ENCODE peak calls at places on chromosome 11, in six cellular contexts. Y, F, I, K, C and Z are unnamed samples.
A peak's percentile ranks its signal among the peaks of the same experiment; 100 is the strongest.

GRCh38 chr11:69449320-69450063 is 32.0 kb upstream of the LINC01488 start:
- DNase-seq in Y (peak; percentile 73), F (peak; percentile 39), I (no peak), K (peak; percentile 92), C (peak; percentile 64), Z (no peak)

GRCh38 chr11:112470355-112470754 is 209.7 kb upstream of the PLET1 start:
- DNase-seq in Y (no peak), F (no peak), I (no peak), K (no peak), C (no peak), Z (no peak)

GRCh38 chr11:85663080-85663729 is 1.7 kb downstream of the CREBZF start:
- DNase-seq in Y (no peak), F (no peak), I (peak; percentile 17), K (peak; percentile 22), C (no peak), Z (no peak)

GRCh38 chr11:47867821-47868220 is 19.7 kb upstream of the NUP160 start:
- DNase-seq in Y (no peak), F (no peak), I (no peak), K (no peak), C (no peak), Z (no peak)

GRCh38 chr11:117070016-117070415 is 28.2 kb downstream of the SIK3 start:
- DNase-seq in Y (no peak), F (no peak), I (no peak), K (peak; percentile 77), C (no peak), Z (no peak)

GRCh38 chr11:504053-504993 is 2.7 kb downstream of the RNH1 start:
- DNase-seq in Y (peak; percentile 52), F (no peak), I (no peak), K (peak; percentile 65), C (no peak), Z (no peak)

GRCh38 chr11:120858740-120859139 is 165.2 kb upstream of the TBCEL start:
- DNase-seq in Y (no peak), F (peak; percentile 42), I (no peak), K (peak; percentile 19), C (no peak), Z (no peak)

GRCh38 chr11:16750417-16750816 is 12.0 kb downstream of the C11orf58 start:
- DNase-seq in Y (no peak), F (no peak), I (peak; percentile 7), K (no peak), C (no peak), Z (no peak)

GRCh38 chr11:95512177-95512576 is 277.4 kb downstream of the FAM76B start:
- DNase-seq in Y (peak; percentile 27), F (no peak), I (peak; percentile 90), K (no peak), C (no peak), Z (no peak)

GRCh38 chr11:94028436-94028835 is 7.3 kb downstream of the HEPHL1 start:
- DNase-seq in Y (no peak), F (no peak), I (peak; percentile 92), K (no peak), C (no peak), Z (no peak)

GRCh38 chr11:75850787-75851186 is 35.8 kb downstream of the UVRAG start:
- DNase-seq in Y (no peak), F (peak; percentile 52), I (no peak), K (peak; percentile 23), C (no peak), Z (no peak)
- H3K27ac ChIP-seq in Y (peak overlapping the region; percentile 72), F (peak overlapping the region; percentile 82), I (no peak overlapping the region), K (peak overlapping the region; percentile 20), C (no peak overlapping the region), Z (no peak overlapping the region)

DNA sequence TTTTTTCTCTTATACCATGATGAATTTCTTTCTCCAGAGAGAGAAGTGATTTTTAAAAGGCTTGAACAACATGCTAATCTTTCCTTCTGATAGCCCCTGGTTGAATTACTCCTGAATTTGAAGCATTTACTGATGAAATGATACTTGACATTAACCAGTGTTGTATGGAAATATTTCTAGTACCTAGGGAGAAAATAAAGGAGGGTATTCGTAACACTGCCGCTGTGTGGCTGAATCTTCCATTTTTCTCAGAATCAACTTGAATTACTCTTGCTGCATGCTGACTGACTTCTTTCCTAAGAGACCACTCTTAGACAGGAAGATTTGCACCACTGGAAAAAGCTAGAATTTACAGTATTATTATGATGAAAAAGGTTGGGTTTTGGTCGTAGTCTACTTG is 118.3 kb downstream of the FAT3 start:
- DNase-seq in Y (no peak), F (peak; percentile 6), I (no peak), K (no peak), C (no peak), Z (no peak)
- H3K27me3 ChIP-seq in Y (no peaks in the 10 kb centered on the region), F (no peaks in the 10 kb centered on the region), I (no peaks in the 10 kb centered on the region), K (no peaks in the 10 kb centered on the region), C (no peaks in the 10 kb centered on the region), Z (no peaks in the 10 kb centered on the region)

DNA sequence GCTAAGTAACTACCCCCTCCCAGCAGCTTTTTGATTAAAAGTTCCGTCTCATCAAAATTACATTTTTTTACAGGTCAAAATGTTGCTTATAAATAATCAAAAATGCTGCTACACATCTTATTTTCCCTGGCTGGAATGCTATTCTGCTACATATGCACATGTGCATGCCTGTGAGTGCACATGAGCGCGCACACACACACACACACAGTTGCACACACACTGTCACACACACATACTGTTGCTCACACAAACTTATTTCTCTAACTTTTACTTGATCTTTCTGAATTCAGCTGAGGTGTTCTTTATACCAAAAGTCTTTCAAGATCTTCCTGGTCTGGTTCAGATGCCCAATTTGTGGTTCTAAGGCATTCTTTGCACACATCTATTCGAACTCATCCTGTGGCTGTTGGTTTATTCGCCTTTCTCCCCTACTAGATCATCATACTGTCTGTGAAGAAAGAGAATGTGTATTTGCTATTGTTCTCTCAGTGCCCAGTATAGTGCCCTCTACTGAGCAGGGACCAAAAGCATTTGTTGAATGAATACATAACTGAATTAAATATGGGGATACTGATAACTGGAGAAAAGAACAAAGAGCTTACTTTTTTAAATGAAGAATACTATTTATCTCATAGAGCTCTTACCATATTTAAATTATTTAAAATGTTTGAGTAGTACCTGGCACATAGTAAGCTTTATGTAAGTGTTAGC is 68.1 kb upstream of the CCDC179 start:
- DNase-seq in Y (no peak), F (no peak), I (no peak), K (no peak), C (no peak), Z (no peak)
- TF ChIP-seq CTCF in Y (no peak), F (no peak), I (peak; percentile 4), K (no peak), C (no peak), Z (no peak)

GRCh38 chr11:65297026-65297667 is 17.5 kb upstream of the CDC42EP2 start:
- DNase-seq in Y (no peak), F (no peak), I (no peak), K (no peak), C (no peak), Z (no peak)
- H3K27ac ChIP-seq in Y (peak overlapping the region; percentile 57), F (no peak overlapping the region), I (no peak overlapping the region), K (no peak overlapping the region), C (no peak overlapping the region), Z (no peak overlapping the region)

GRCh38 chr11:45288395-45288794 is 2.3 kb upstream of the SYT13 start:
- DNase-seq in Y (no peak), F (no peak), I (no peak), K (no peak), C (no peak), Z (no peak)

GRCh38 chr11:45287316-45287903 is 1.3 kb upstream of the SYT13 start:
- DNase-seq in Y (no peak), F (peak; percentile 19), I (no peak), K (no peak), C (no peak), Z (no peak)

GRCh38 chr11:45285931-45286632 is at the start of gene SYT13:
- DNase-seq in Y (no peak), F (peak; percentile 75), I (no peak), K (no peak), C (peak; percentile 87), Z (no peak)

GRCh38 chr11:45282070-45282469 is 4.1 kb downstream of the SYT13 start:
- DNase-seq in Y (no peak), F (peak; percentile 40), I (no peak), K (no peak), C (no peak), Z (no peak)

DNA sequence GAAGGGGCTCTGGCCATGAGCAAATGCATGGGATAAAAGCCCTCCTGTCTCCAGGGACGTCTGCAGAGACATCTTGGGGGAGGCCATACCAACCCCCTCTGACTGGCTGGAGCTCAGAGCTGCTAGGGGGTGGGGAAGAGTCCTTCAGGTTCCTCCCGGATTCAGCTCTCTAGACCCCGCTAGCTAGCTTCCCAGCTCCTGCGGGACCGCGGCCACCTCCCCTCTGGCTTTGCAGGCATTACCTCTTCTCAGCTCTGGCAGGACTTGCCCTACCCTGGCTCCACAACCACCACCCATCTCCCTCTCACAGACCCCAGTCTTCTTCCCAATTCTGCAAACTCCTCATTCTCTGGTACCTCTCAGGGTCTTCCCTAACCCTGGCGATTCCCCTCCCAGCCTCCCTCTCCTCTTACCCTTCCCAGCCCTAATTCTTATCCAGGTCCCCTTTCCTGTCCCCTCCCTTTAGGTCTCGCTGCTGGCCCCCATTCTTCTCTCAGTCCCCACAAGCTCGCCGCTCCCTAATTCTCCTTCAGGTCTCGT is 782 bp downstream of the SYT13 start:
- DNase-seq in Y (no peak), F (no peak), I (no peak), K (no peak), C (no peak), Z (no peak)
- H3K27me3 ChIP-seq in Y (peaks cover 18% of the 10 kb centered on the region), F (peaks cover 60% of the 10 kb centered on the region), I (peaks cover 9% of the 10 kb centered on the region), K (peaks cover 58% of the 10 kb centered on the region), C (no peaks in the 10 kb centered on the region), Z (peaks cover 66% of the 10 kb centered on the region)

GRCh38 chr11:126413843-126414405 is 58.4 kb downstream of the ST3GAL4 start:
- DNase-seq in Y (no peak), F (no peak), I (no peak), K (no peak), C (no peak), Z (no peak)

GRCh38 chr11:126414615-126415014 is 59.1 kb downstream of the ST3GAL4 start:
- DNase-seq in Y (no peak), F (no peak), I (no peak), K (no peak), C (no peak), Z (no peak)

GRCh38 chr11:126410649-126411048 is 55.2 kb downstream of the ST3GAL4 start:
- DNase-seq in Y (peak; percentile 54), F (no peak), I (no peak), K (no peak), C (no peak), Z (no peak)

GRCh38 chr11:126413426-126413825 is 57.9 kb downstream of the ST3GAL4 start:
- DNase-seq in Y (no peak), F (no peak), I (no peak), K (no peak), C (no peak), Z (no peak)

DNA sequence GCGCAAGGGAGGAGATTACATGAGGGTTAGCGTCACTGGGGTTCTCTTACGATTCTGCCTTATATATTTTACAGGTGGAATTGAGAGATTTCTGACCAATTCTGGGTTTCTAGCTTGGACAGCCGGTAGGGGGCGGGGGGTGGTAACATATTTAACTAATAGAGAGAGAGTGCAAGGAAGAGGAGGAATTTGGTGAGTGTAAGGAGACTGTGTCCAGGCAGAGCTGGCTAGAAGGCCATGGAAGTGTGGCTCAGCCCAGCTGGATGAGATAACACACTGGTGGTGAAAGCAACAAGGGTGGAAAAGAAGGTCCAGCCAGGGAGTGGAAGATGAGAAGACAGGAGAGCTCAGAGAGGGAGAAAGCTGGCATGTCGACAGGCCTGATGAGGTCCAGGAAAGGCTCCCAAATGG is 56.5 kb downstream of the ST3GAL4 start:
- DNase-seq in Y (no peak), F (peak; percentile 36), I (no peak), K (no peak), C (no peak), Z (no peak)
- TF ChIP-seq CTCF in Y (no peak), F (peak; percentile 49), I (no peak), K (no peak), C (no peak), Z (no peak)